ENCODE peak calls at places on chromosomes 16 and 17, in ten cellular contexts. One of them, this sample, is unnamed. For H3K36me3, the result is how much of the 10 kb centered on the place peaks cover.

GRCh38 chr17:78316867-78317816 is 42.7 kb downstream of the SOCS3 start:
- DNase-seq in lung: peak
- DNase-seq in GM23338: peak
- DNase-seq in upper lobe of right lung: peak
- DNase-seq in HepG2: peak
- DNase-seq in pancreas: no peak
- DNase-seq in osteoblast: peak
- DNase-seq in colonic mucosa: peak
- DNase-seq in BJ: no peak
- DNase-seq in Peyer's patch: no peak
- DNase-seq in this sample: peak

GRCh38 chr17:691423-691822 is 23.2 kb downstream of the VPS53 start:
- DNase-seq in lung: no peak
- DNase-seq in GM23338: no peak
- DNase-seq in upper lobe of right lung: no peak
- DNase-seq in HepG2: no peak
- DNase-seq in pancreas: no peak
- DNase-seq in osteoblast: no peak
- DNase-seq in colonic mucosa: no peak
- DNase-seq in BJ: peak
- DNase-seq in Peyer's patch: no peak
- DNase-seq in this sample: no peak

GRCh38 chr16:4682616-4683254 is 10.6 kb upstream of the NUDT16L1 start:
- DNase-seq in lung: peak
- DNase-seq in GM23338: peak
- DNase-seq in upper lobe of right lung: peak
- DNase-seq in HepG2: peak
- DNase-seq in pancreas: peak
- DNase-seq in osteoblast: peak
- DNase-seq in colonic mucosa: no peak
- DNase-seq in BJ: no peak
- DNase-seq in Peyer's patch: no peak
- DNase-seq in this sample: peak

GRCh38 chr16:79186196-79186595 is 414.3 kb downstream of the MAF start:
- DNase-seq in lung: no peak
- DNase-seq in GM23338: no peak
- DNase-seq in upper lobe of right lung: no peak
- DNase-seq in HepG2: no peak
- DNase-seq in pancreas: no peak
- DNase-seq in osteoblast: no peak
- DNase-seq in colonic mucosa: no peak
- DNase-seq in BJ: no peak
- DNase-seq in Peyer's patch: no peak
- DNase-seq in this sample: no peak

GRCh38 chr16:85205747-85206471 is 93.6 kb upstream of the CIBAR2 start:
- DNase-seq in lung: no peak
- DNase-seq in GM23338: no peak
- DNase-seq in upper lobe of right lung: no peak
- DNase-seq in HepG2: peak
- DNase-seq in pancreas: peak
- DNase-seq in osteoblast: peak
- DNase-seq in colonic mucosa: no peak
- DNase-seq in BJ: no peak
- DNase-seq in Peyer's patch: no peak
- DNase-seq in this sample: no peak

GRCh38 chr16:53034306-53034705 is 18.4 kb downstream of the CHD9NB start:
- DNase-seq in lung: no peak
- DNase-seq in GM23338: no peak
- DNase-seq in upper lobe of right lung: no peak
- DNase-seq in HepG2: no peak
- DNase-seq in pancreas: no peak
- DNase-seq in osteoblast: no peak
- DNase-seq in colonic mucosa: no peak
- DNase-seq in BJ: no peak
- DNase-seq in Peyer's patch: no peak
- DNase-seq in this sample: no peak

GRCh38 chr17:7951143-7951792 is 19.3 kb downstream of the CNTROB start:
- DNase-seq in lung: no peak
- DNase-seq in GM23338: no peak
- DNase-seq in upper lobe of right lung: no peak
- DNase-seq in HepG2: no peak
- DNase-seq in pancreas: no peak
- DNase-seq in osteoblast: no peak
- DNase-seq in colonic mucosa: no peak
- DNase-seq in BJ: no peak
- DNase-seq in Peyer's patch: no peak
- DNase-seq in this sample: no peak

GRCh38 chr16:78984324-78984723 is 616.2 kb downstream of the MAF start:
- DNase-seq in lung: no peak
- DNase-seq in GM23338: no peak
- DNase-seq in upper lobe of right lung: no peak
- DNase-seq in HepG2: no peak
- DNase-seq in pancreas: no peak
- DNase-seq in osteoblast: no peak
- DNase-seq in colonic mucosa: peak
- DNase-seq in BJ: no peak
- DNase-seq in Peyer's patch: no peak
- DNase-seq in this sample: no peak

GRCh38 chr16:1707193-1707790 is 1.3 kb downstream of the MAPK8IP3 start:
- DNase-seq in lung: no peak
- DNase-seq in GM23338: peak
- DNase-seq in upper lobe of right lung: no peak
- DNase-seq in HepG2: peak
- DNase-seq in pancreas: no peak
- DNase-seq in osteoblast: peak
- DNase-seq in colonic mucosa: no peak
- DNase-seq in BJ: no peak
- DNase-seq in Peyer's patch: no peak
- DNase-seq in this sample: no peak

GRCh38 chr16:84712801-84713775 is 13.3 kb downstream of the USP10 start:
- DNase-seq in lung: no peak
- DNase-seq in GM23338: no peak
- DNase-seq in upper lobe of right lung: no peak
- DNase-seq in HepG2: peak
- DNase-seq in pancreas: no peak
- DNase-seq in osteoblast: no peak
- DNase-seq in colonic mucosa: no peak
- DNase-seq in BJ: no peak
- DNase-seq in Peyer's patch: no peak
- DNase-seq in this sample: no peak

GRCh38 chr16:88785106-88785924 is at the start of gene PIEZO1:
- DNase-seq in lung: peak
- DNase-seq in GM23338: peak
- DNase-seq in upper lobe of right lung: peak
- DNase-seq in HepG2: no peak
- DNase-seq in pancreas: peak
- DNase-seq in osteoblast: peak
- DNase-seq in colonic mucosa: peak
- DNase-seq in BJ: no peak
- DNase-seq in Peyer's patch: peak
- DNase-seq in this sample: peak

GRCh38 chr16:61926766-61927165 is 109.5 kb downstream of the CDH8 start:
- DNase-seq in lung: no peak
- DNase-seq in GM23338: no peak
- DNase-seq in upper lobe of right lung: no peak
- DNase-seq in HepG2: peak
- DNase-seq in pancreas: no peak
- DNase-seq in osteoblast: no peak
- DNase-seq in colonic mucosa: no peak
- DNase-seq in BJ: no peak
- DNase-seq in Peyer's patch: no peak
- DNase-seq in this sample: no peak

GRCh38 chr17:51371732-51372151 is 111.4 kb downstream of the UTP18 start:
- DNase-seq in lung: no peak
- DNase-seq in GM23338: peak
- DNase-seq in upper lobe of right lung: no peak
- DNase-seq in HepG2: peak
- DNase-seq in pancreas: no peak
- DNase-seq in osteoblast: peak
- DNase-seq in colonic mucosa: peak
- DNase-seq in BJ: no peak
- DNase-seq in Peyer's patch: no peak
- DNase-seq in this sample: peak

GRCh38 chr17:64534187-64534586 is 27.4 kb downstream of the CEP95 start:
- DNase-seq in lung: no peak
- DNase-seq in GM23338: no peak
- DNase-seq in upper lobe of right lung: no peak
- DNase-seq in HepG2: no peak
- DNase-seq in pancreas: no peak
- DNase-seq in osteoblast: no peak
- DNase-seq in colonic mucosa: no peak
- DNase-seq in BJ: no peak
- DNase-seq in Peyer's patch: no peak
- DNase-seq in this sample: no peak
- TF ChIP-seq CTCF in lung: no peak
- TF ChIP-seq CTCF in GM23338: no peak
- TF ChIP-seq CTCF in upper lobe of right lung: no peak
- TF ChIP-seq CTCF in HepG2: peak
- TF ChIP-seq CTCF in pancreas: no peak
- TF ChIP-seq CTCF in osteoblast: peak
- TF ChIP-seq CTCF in colonic mucosa: no peak
- TF ChIP-seq CTCF in BJ: peak
- TF ChIP-seq CTCF in Peyer's patch: no peak
- TF ChIP-seq CTCF in this sample: no peak

GRCh38 chr16:28180660-28181556 is 30.9 kb downstream of the XPO6 start:
- DNase-seq in lung: no peak
- DNase-seq in GM23338: no peak
- DNase-seq in upper lobe of right lung: no peak
- DNase-seq in HepG2: no peak
- DNase-seq in pancreas: no peak
- DNase-seq in osteoblast: no peak
- DNase-seq in colonic mucosa: no peak
- DNase-seq in BJ: no peak
- DNase-seq in Peyer's patch: no peak
- DNase-seq in this sample: no peak

GRCh38 chr16:28179354-28179753 is 32.4 kb downstream of the XPO6 start:
- DNase-seq in lung: no peak
- DNase-seq in GM23338: no peak
- DNase-seq in upper lobe of right lung: no peak
- DNase-seq in HepG2: no peak
- DNase-seq in pancreas: no peak
- DNase-seq in osteoblast: no peak
- DNase-seq in colonic mucosa: no peak
- DNase-seq in BJ: no peak
- DNase-seq in Peyer's patch: no peak
- DNase-seq in this sample: no peak

GRCh38 chr16:28181557-28181914 is 30.2 kb downstream of the XPO6 start:
- DNase-seq in lung: peak
- DNase-seq in GM23338: no peak
- DNase-seq in upper lobe of right lung: no peak
- DNase-seq in HepG2: peak
- DNase-seq in pancreas: no peak
- DNase-seq in osteoblast: no peak
- DNase-seq in colonic mucosa: peak
- DNase-seq in BJ: peak
- DNase-seq in Peyer's patch: no peak
- DNase-seq in this sample: peak

GRCh38 chr16:28172331-28172730 is 39.4 kb downstream of the XPO6 start:
- DNase-seq in lung: no peak
- DNase-seq in GM23338: no peak
- DNase-seq in upper lobe of right lung: no peak
- DNase-seq in HepG2: no peak
- DNase-seq in pancreas: no peak
- DNase-seq in osteoblast: no peak
- DNase-seq in colonic mucosa: no peak
- DNase-seq in BJ: no peak
- DNase-seq in Peyer's patch: no peak
- DNase-seq in this sample: no peak

GRCh38 chr16:28175715-28176114 is 36.0 kb downstream of the XPO6 start:
- DNase-seq in lung: no peak
- DNase-seq in GM23338: no peak
- DNase-seq in upper lobe of right lung: no peak
- DNase-seq in HepG2: no peak
- DNase-seq in pancreas: no peak
- DNase-seq in osteoblast: no peak
- DNase-seq in colonic mucosa: no peak
- DNase-seq in BJ: no peak
- DNase-seq in Peyer's patch: no peak
- DNase-seq in this sample: no peak
- H3K36me3 ChIP-seq in lung: under half
- H3K36me3 ChIP-seq in GM23338: under half
- H3K36me3 ChIP-seq in upper lobe of right lung: under half
- H3K36me3 ChIP-seq in HepG2: half or more
- H3K36me3 ChIP-seq in pancreas: under half
- H3K36me3 ChIP-seq in osteoblast: under half
- H3K36me3 ChIP-seq in colonic mucosa: under half
- H3K36me3 ChIP-seq in BJ: under half
- H3K36me3 ChIP-seq in Peyer's patch: half or more
- H3K36me3 ChIP-seq in this sample: under half

DNA sequence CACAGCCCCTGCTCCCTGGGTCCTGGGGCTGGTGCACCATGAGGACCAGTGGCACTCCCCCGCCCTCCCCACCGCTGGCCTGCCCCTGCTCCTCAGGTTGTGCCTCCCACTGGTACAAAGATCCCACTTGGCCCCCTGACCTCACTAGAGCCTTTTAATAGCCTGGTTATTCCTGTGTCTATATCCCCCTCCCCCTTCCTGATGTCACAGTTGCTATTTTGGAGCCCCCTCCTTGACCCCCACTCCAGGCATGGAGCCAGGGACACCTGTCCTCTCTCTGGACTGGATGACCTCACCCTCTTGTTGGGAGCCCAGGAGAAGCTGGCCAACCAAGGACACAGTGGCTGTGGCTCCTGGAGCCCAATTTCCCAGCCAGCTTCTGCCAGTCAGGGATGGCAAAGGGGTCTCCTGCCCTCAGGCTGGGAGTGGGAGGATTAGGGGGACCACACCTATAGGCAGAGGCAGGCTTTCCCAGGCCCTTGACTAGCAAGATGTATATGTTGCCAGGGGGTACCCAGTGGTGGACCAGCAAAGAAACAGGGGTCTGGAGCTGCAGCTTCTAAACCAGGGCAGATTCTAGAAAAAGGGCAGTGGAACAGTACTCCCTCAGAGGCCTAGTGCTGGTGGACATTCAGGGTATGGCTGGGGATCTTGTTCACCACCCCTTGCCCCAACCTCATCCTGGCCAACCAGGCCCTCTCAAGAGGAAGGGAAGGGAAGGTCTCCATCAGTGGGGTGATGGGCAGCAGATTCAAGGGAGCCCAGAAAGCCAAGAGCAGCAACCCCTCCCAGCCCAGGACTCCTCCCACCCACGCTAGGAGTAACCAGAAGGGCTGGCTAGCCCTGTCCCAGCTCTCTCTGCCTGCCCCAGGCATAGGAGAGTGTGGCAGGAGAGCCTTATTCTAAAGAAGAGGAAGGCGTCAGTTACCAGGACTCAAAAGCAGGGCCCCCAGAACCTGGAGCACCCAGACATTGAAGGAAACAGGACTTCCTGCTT is 10.9 kb downstream of the HDAC5 start:
- DNase-seq in lung: no peak
- DNase-seq in GM23338: no peak
- DNase-seq in upper lobe of right lung: no peak
- DNase-seq in HepG2: peak
- DNase-seq in pancreas: no peak
- DNase-seq in osteoblast: peak
- DNase-seq in colonic mucosa: no peak
- DNase-seq in BJ: no peak
- DNase-seq in Peyer's patch: no peak
- DNase-seq in this sample: no peak
- H3K4me3 ChIP-seq in lung: no peak
- H3K4me3 ChIP-seq in GM23338: no peak
- H3K4me3 ChIP-seq in upper lobe of right lung: no peak
- H3K4me3 ChIP-seq in HepG2: no peak
- H3K4me3 ChIP-seq in pancreas: no peak
- H3K4me3 ChIP-seq in osteoblast: no peak
- H3K4me3 ChIP-seq in colonic mucosa: no peak
- H3K4me3 ChIP-seq in BJ: no peak
- H3K4me3 ChIP-seq in Peyer's patch: no peak
- H3K4me3 ChIP-seq in this sample: no peak

GRCh38 chr17:82767041-82767754 is 15.3 kb downstream of the TBCD start:
- DNase-seq in lung: peak
- DNase-seq in GM23338: peak
- DNase-seq in upper lobe of right lung: no peak
- DNase-seq in HepG2: peak
- DNase-seq in pancreas: no peak
- DNase-seq in osteoblast: peak
- DNase-seq in colonic mucosa: peak
- DNase-seq in BJ: no peak
- DNase-seq in Peyer's patch: peak
- DNase-seq in this sample: peak
- TF ChIP-seq CTCF in lung: peak
- TF ChIP-seq CTCF in GM23338: peak
- TF ChIP-seq CTCF in upper lobe of right lung: peak
- TF ChIP-seq CTCF in HepG2: peak
- TF ChIP-seq CTCF in pancreas: peak
- TF ChIP-seq CTCF in osteoblast: peak
- TF ChIP-seq CTCF in colonic mucosa: peak
- TF ChIP-seq CTCF in BJ: peak
- TF ChIP-seq CTCF in Peyer's patch: peak
- TF ChIP-seq CTCF in this sample: peak

This sample was measured in Caco-2.